ENCODE peak calls at places on chromosomes 3 and 15, in six cellular contexts. J, S, U, O, I and W are unnamed samples.

GRCh38 chr3:115113367-115113766 is 33.7 kb downstream of the ZBTB20 start:
- DNase-seq in U (no peak), I (peak), O (no peak), J (no peak), S (peak), W (no peak)

GRCh38 chr15:78208887-78209645 is 25.3 kb downstream of the ACSBG1 start:
- DNase-seq in U (no peak), J (no peak), O (no peak), I (no peak), S (no peak), W (no peak)

GRCh38 chr15:44792715-44793114 is 56.4 kb downstream of the TRIM69 start:
- DNase-seq in S (no peak), I (no peak), U (no peak), J (no peak), O (no peak), W (no peak)

GRCh38 chr3:140089403-140090072 is 154.6 kb downstream of the CLSTN2 start:
- DNase-seq in U (no peak), J (no peak), S (no peak), I (no peak), O (no peak), W (no peak)

GRCh38 chr3:19885468-19885867 is 48.5 kb downstream of the EFHB start:
- DNase-seq in I (peak), O (no peak), S (no peak), J (no peak), U (no peak), W (no peak)

GRCh38 chr3:149507491-149508324 is 33.2 kb downstream of the TM4SF4 start:
- DNase-seq in O (no peak), J (no peak), S (no peak), I (no peak), U (no peak), W (no peak)

GRCh38 chr15:90459368-90459767 is 70.4 kb upstream of the CRTC3 start:
- DNase-seq in S (no peak), J (no peak), O (no peak), U (no peak), I (no peak), W (no peak)

GRCh38 chr3:1717524-1717923 is 381.1 kb upstream of the CNTN4 start:
- DNase-seq in I (no peak), J (no peak), O (no peak), S (no peak), U (no peak), W (no peak)

GRCh38 chr3:180680097-180680430 is 775 bp upstream of the CCDC39 start:
- DNase-seq in J (no peak), O (peak), S (peak), I (peak), U (no peak), W (peak)

GRCh38 chr3:24829011-24829581 is 334.4 kb upstream of the THRB start:
- DNase-seq in O (no peak), U (peak), I (no peak), S (peak), J (peak), W (no peak)

GRCh38 chr15:60964527-60964926 is 264.6 kb downstream of the RORA start:
- DNase-seq in S (peak), U (no peak), O (no peak), J (no peak), I (no peak), W (no peak)

GRCh38 chr15:47756872-47757271 is 39.6 kb downstream of the SEMA6D start:
- DNase-seq in J (no peak), I (peak), S (no peak), O (no peak), U (no peak), W (no peak)

GRCh38 chr15:98745179-98745578 is 96.8 kb downstream of the IGF1R start:
- DNase-seq in U (no peak), O (no peak), J (no peak), I (no peak), S (no peak), W (no peak)

GRCh38 chr3:114081022-114081421 is 24.5 kb downstream of the QTRT2 start:
- DNase-seq in U (no peak), I (peak), O (no peak), J (no peak), S (no peak), W (no peak)

GRCh38 chr3:100748220-100748619 is 38.9 kb downstream of the TFG start:
- DNase-seq in U (no peak), S (no peak), I (no peak), J (no peak), O (no peak), W (no peak)

GRCh38 chr15:67307156-67307555 is 52.6 kb downstream of the IQCH start:
- DNase-seq in O (no peak), J (no peak), I (peak), S (no peak), U (no peak), W (no peak)

GRCh38 chr3:46369675-46370132 is 1.0 kb upstream of the CCR5 start:
- DNase-seq in O (no peak), S (no peak), U (no peak), J (no peak), I (no peak), W (no peak)

GRCh38 chr3:57805674-57806073 is 49.6 kb downstream of the SLMAP start:
- DNase-seq in J (no peak), O (no peak), U (no peak), I (peak), S (no peak), W (no peak)

GRCh38 chr15:77840962-77841361 is 208.2 kb upstream of the LINGO1 start:
- DNase-seq in J (peak), U (no peak), I (peak), S (no peak), O (no peak), W (no peak)

GRCh38 chr3:10940106-10940505 is 52.4 kb upstream of the SLC6A1 start:
- DNase-seq in S (no peak), J (peak), O (no peak), I (no peak), U (peak), W (no peak)

GRCh38 chr3:127217594-127218456 is 24.9 kb downstream of the PRR23E start:
- DNase-seq in J (no peak), U (no peak), O (no peak), I (peak), S (no peak), W (no peak)

GRCh38 chr3:139548801-139549200 is 9.3 kb upstream of the RBP1 start:
- DNase-seq in I (no peak), O (no peak), U (no peak), S (peak), J (no peak), W (no peak)

GRCh38 chr3:190074817-190075216 is 45.9 kb downstream of the P3H2 start:
- DNase-seq in S (no peak), U (no peak), I (no peak), J (no peak), O (no peak), W (no peak)

GRCh38 chr3:97658670-97659285 is 105.8 kb upstream of the ARL6 start:
- DNase-seq in S (no peak), U (no peak), O (no peak), J (no peak), I (peak), W (no peak)

GRCh38 chr3:128080323-128080898 is 28.2 kb downstream of the SEC61A1 start:
- DNase-seq in S (no peak), I (peak), U (no peak), O (no peak), J (no peak), W (no peak)

GRCh38 chr3:55416381-55416821 is 70.7 kb downstream of the WNT5A start:
- DNase-seq in S (no peak), I (peak), U (no peak), O (no peak), J (no peak), W (no peak)

GRCh38 chr3:158713094-158713499 is 19.2 kb downstream of the RARRES1 start:
- DNase-seq in J (no peak), S (no peak), I (no peak), U (peak), O (no peak), W (no peak)

GRCh38 chr3:86998551-86998950 is 7.6 kb upstream of the VGLL3 start:
- DNase-seq in I (no peak), J (no peak), U (no peak), O (no peak), S (no peak), W (no peak)

GRCh38 chr15:90959894-90960293 is 5.2 kb downstream of the RCCD1 start:
- DNase-seq in I (peak), J (no peak), S (peak), U (peak), O (no peak), W (no peak)

GRCh38 chr3:29532473-29532872 is 251.6 kb downstream of the RBMS3 start:
- DNase-seq in U (no peak), I (no peak), J (no peak), S (no peak), O (no peak), W (no peak)

GRCh38 chr3:29536016-29536736 is 255.3 kb downstream of the RBMS3 start:
- DNase-seq in J (no peak), S (no peak), O (no peak), I (no peak), U (no peak), W (no peak)

GRCh38 chr3:29537889-29538609 is 257.2 kb downstream of the RBMS3 start:
- DNase-seq in U (no peak), J (no peak), S (no peak), I (no peak), O (no peak), W (no peak)

GRCh38 chr3:29531611-29532150 is 250.8 kb downstream of the RBMS3 start:
- DNase-seq in U (no peak), I (no peak), J (no peak), O (no peak), S (no peak), W (no peak)

GRCh38 chr3:29533992-29534391 is 253.1 kb downstream of the RBMS3 start:
- DNase-seq in I (no peak), U (no peak), S (no peak), O (no peak), J (no peak), W (no peak)
- H3K27ac ChIP-seq in I (no peak), U (no peak), S (no peak), O (no peak), J (no peak), W (no peak)

GRCh38 chr3:182244222-182244971 is 532.7 kb downstream of the SOX2 start:
- DNase-seq in S (no peak), I (no peak), U (no peak), O (no peak), J (no peak), W (no peak)
- H3K27ac ChIP-seq in S (no peak), I (no peak), U (no peak), O (no peak), J (no peak), W (no peak)

GRCh38 chr15:40918799-40919392 is 10.2 kb upstream of the DLL4 start:
- DNase-seq in I (no peak), U (peak), O (no peak), J (no peak), S (no peak), W (no peak)
- H3K27ac ChIP-seq in I (no peak), U (peak), O (no peak), J (peak), S (no peak), W (no peak)

GRCh38 chr15:95267476-95267875 is 1036.1 kb downstream of the MCTP2 start:
- DNase-seq in U (no peak), I (no peak), S (no peak), J (no peak), O (no peak), W (no peak)

GRCh38 chr15:95274038-95274437 is 1042.7 kb downstream of the MCTP2 start:
- DNase-seq in O (no peak), U (no peak), I (no peak), J (no peak), S (no peak), W (no peak)

GRCh38 chr15:95266481-95267061 is 1035.2 kb downstream of the MCTP2 start:
- DNase-seq in S (no peak), U (no peak), O (no peak), J (no peak), I (peak), W (no peak)

GRCh38 chr15:95265419-95265997 is 1034.1 kb downstream of the MCTP2 start:
- DNase-seq in S (no peak), U (no peak), O (no peak), J (no peak), I (no peak), W (no peak)

GRCh38 chr15:95269247-95270155 is 1038.1 kb downstream of the MCTP2 start:
- DNase-seq in O (no peak), U (no peak), I (no peak), J (no peak), S (no peak), W (no peak)
- H3K27ac ChIP-seq in O (no peak), U (peak), I (no peak), J (no peak), S (no peak), W (no peak)